ENCODE peak calls at places on chromosomes 5 and 9, in four cellular contexts. O is HepG2, M is GM12878, Q is K562. B is an unnamed sample.

GRCh38 chr9:20398511-20399338 is 223.6 kb downstream of the MLLT3 start:
- DNase-seq in O (no peak), M (no peak), Q (no peak), B (no peak)

GRCh38 chr5:139638736-139639618 is 9.2 kb upstream of the CXXC5 start:
- DNase-seq in O (no peak), M (no peak), Q (peak), B (no peak)

GRCh38 chr5:95667219-95667618 is 15.6 kb downstream of the SPATA9 start:
- DNase-seq in O (no peak), M (no peak), Q (no peak), B (no peak)

GRCh38 chr5:93805616-93806393 is 64.4 kb upstream of the POU5F2 start:
- DNase-seq in O (no peak), M (no peak), Q (no peak), B (no peak)

GRCh38 chr5:173289372-173289771 is 38.8 kb downstream of the STC2 start:
- DNase-seq in O (no peak), M (no peak), Q (no peak), B (no peak)

GRCh38 chr9:114275246-114275994 is 47.5 kb upstream of the ORM1 start:
- DNase-seq in O (no peak), M (no peak), Q (no peak), B (no peak)

GRCh38 chr5:145636396-145636795 is 198.7 kb downstream of the PRELID2 start:
- DNase-seq in O (no peak), M (no peak), Q (no peak), B (no peak)

GRCh38 chr9:74804018-74804385 is 83.7 kb downstream of the TRPM6 start:
- DNase-seq in O (no peak), M (no peak), Q (no peak), B (no peak)

GRCh38 chr9:110580850-110581249 is 1.3 kb upstream of the SVEP1 start:
- DNase-seq in O (no peak), M (no peak), Q (no peak), B (no peak)

GRCh38 chr9:3863114-3863528 is 337.3 kb upstream of the RFX3 start:
- DNase-seq in O (no peak), M (no peak), Q (no peak), B (no peak)
- TF ChIP-seq REST in O (no peak), M (no peak), Q (no peak), B (no peak)

GRCh38 chr9:129077236-129077635 is 3.7 kb upstream of the DOLPP1 start:
- DNase-seq in O (no peak), M (no peak), Q (no peak), B (no peak)
- H3K27ac ChIP-seq in O (peak), M (no peak), Q (no peak), B (no peak)

GRCh38 chr5:147303976-147304375 is 69.2 kb downstream of the STK32A start:
- DNase-seq in O (no peak), M (no peak), Q (no peak), B (no peak)
- TF ChIP-seq GABPA in O (no peak), M (no peak), Q (no peak), B (no peak)

DNA sequence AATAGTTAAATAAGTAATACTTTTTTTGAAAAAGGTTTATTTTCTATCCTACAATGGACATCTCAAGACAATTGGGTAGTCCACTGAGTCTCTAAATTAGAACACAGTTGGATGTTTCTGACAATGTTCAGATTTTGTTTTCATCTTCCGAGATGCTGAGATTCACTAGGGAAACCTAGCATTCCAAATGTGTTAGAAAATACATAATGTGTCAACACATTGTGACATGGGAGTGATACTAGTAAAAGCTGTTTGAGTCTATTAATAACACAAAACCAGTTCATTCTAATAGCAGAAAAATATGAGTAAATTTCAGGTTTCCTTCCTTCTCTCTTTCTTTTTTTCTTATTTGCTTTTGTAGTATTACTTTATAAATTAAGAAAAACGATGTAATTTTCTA is 68.2 kb upstream of the CDH10 start:
- DNase-seq in O (no peak), M (no peak), Q (no peak), B (no peak)
- TF ChIP-seq REST in O (no peak), M (no peak), Q (no peak), B (no peak)

GRCh38 chr5:119270121-119270565 is 85.7 kb upstream of the TNFAIP8 start:
- DNase-seq in O (no peak), M (no peak), Q (no peak), B (no peak)
- H3K27ac ChIP-seq in O (no peak), M (peak), Q (no peak), B (peak)